ENCODE peak calls at places on chromosomes 3 and 15, in five cellular contexts. J is GM23338, M is suprapubic skin, P is AG10803, U is keratinocyte. Y is an unnamed sample.

GRCh38 chr15:88563638-88564037 is 17.2 kb upstream of the DET1 start:
- DNase-seq in J (no peak), M (no peak), P (no peak), U (no peak), Y (no peak)

GRCh38 chr15:29821416-29822099 is 710 bp downstream of the TJP1 start:
- DNase-seq in J (peak), M (peak), P (peak), U (no peak), Y (peak)

GRCh38 chr3:50467932-50468331 is 35.5 kb downstream of the CACNA2D2 start:
- DNase-seq in J (no peak), M (no peak), P (no peak), U (no peak), Y (no peak)

GRCh38 chr3:69699183-69699582 is 40.1 kb upstream of the MITF start:
- DNase-seq in J (no peak), M (no peak), P (no peak), U (no peak), Y (no peak)

GRCh38 chr3:133469140-133469731 is 69.4 kb downstream of the BFSP2 start:
- DNase-seq in J (no peak), M (no peak), P (no peak), U (no peak), Y (no peak)

GRCh38 chr15:39454189-39454986 is 126.5 kb upstream of the THBS1 start:
- DNase-seq in J (no peak), M (no peak), P (peak), U (no peak), Y (no peak)

GRCh38 chr15:93826798-93827197 is 404.6 kb upstream of the MCTP2 start:
- DNase-seq in J (no peak), M (no peak), P (no peak), U (no peak), Y (no peak)

GRCh38 chr15:35519536-35520149 is 26.3 kb downstream of the DPH6 start:
- DNase-seq in J (peak), M (no peak), P (peak), U (no peak), Y (peak)

GRCh38 chr3:20108869-20109268 is 68.6 kb downstream of the KAT2B start:
- DNase-seq in J (no peak), M (no peak), P (no peak), U (no peak), Y (no peak)

GRCh38 chr15:39493393-39494067 is 87.3 kb upstream of the THBS1 start:
- DNase-seq in J (no peak), M (no peak), P (no peak), U (no peak), Y (no peak)

GRCh38 chr3:52532517-52532837 is 1.2 kb downstream of the NT5DC2 start:
- DNase-seq in J (no peak), M (peak), P (no peak), U (no peak), Y (peak)

GRCh38 chr3:191085091-191085490 is 114.0 kb upstream of the OSTN start:
- DNase-seq in J (no peak), M (no peak), P (peak), U (no peak), Y (peak)

GRCh38 chr3:103365467-103365866 is 930.7 kb downstream of the ZPLD1 start:
- DNase-seq in J (no peak), M (no peak), P (no peak), U (no peak), Y (no peak)

GRCh38 chr3:140850210-140850955 is 91.3 kb upstream of the SLC25A36 start:
- DNase-seq in J (no peak), M (no peak), P (peak), U (peak), Y (no peak)

GRCh38 chr3:177358085-177358967 is 161.0 kb upstream of the TBL1XR1 start:
- DNase-seq in J (peak), M (peak), P (peak), U (no peak), Y (peak)

GRCh38 chr15:73677146-73677607 is 7.0 kb upstream of the CD276 start:
- DNase-seq in J (peak), M (peak), P (peak), U (no peak), Y (peak)

GRCh38 chr3:126021224-126021623 is 52.2 kb downstream of the ROPN1B start:
- DNase-seq in J (peak), M (no peak), P (no peak), U (no peak), Y (no peak)

GRCh38 chr15:76393614-76394013 is 57.0 kb downstream of the ISL2 start:
- DNase-seq in J (no peak), M (no peak), P (no peak), U (no peak), Y (peak)

GRCh38 chr15:71780349-71780976 is 29.9 kb upstream of the NR2E3 start:
- DNase-seq in J (peak), M (no peak), P (peak), U (no peak), Y (peak)

GRCh38 chr15:87817553-87817952 is 439.0 kb downstream of the NTRK3 start:
- DNase-seq in J (no peak), M (no peak), P (peak), U (no peak), Y (peak)

GRCh38 chr15:82803793-82804574 is 1.9 kb downstream of the FSD2 start:
- DNase-seq in J (no peak), M (no peak), P (peak), U (no peak), Y (no peak)

GRCh38 chr3:189144645-189145044 is 27.1 kb upstream of the TPRG1 start:
- DNase-seq in J (no peak), M (no peak), P (peak), U (no peak), Y (no peak)

GRCh38 chr15:74423443-74424257 is 10.1 kb downstream of the SEMA7A start:
- DNase-seq in J (no peak), M (no peak), P (no peak), U (no peak), Y (no peak)

GRCh38 chr3:23959147-23959900 is 14.2 kb downstream of the NR1D2 start:
- DNase-seq in J (peak), M (no peak), P (peak), U (peak), Y (peak)

GRCh38 chr3:151372063-151372820 is 12.3 kb downstream of the P2RY12 start:
- DNase-seq in J (no peak), M (no peak), P (peak), U (no peak), Y (peak)

GRCh38 chr15:87349181-87349580 is 907.4 kb downstream of the NTRK3 start:
- DNase-seq in J (peak), M (no peak), P (no peak), U (no peak), Y (no peak)

GRCh38 chr3:11384074-11384473 is 111.9 kb downstream of the ATG7 start:
- DNase-seq in J (no peak), M (no peak), P (no peak), U (no peak), Y (no peak)

GRCh38 chr3:72907131-72907697 is 19.4 kb downstream of the GXYLT2 start:
- DNase-seq in J (no peak), M (no peak), P (peak), U (no peak), Y (peak)

GRCh38 chr15:29871401-29871800 is 49.1 kb upstream of the TJP1 start:
- DNase-seq in J (no peak), M (no peak), P (no peak), U (no peak), Y (no peak)

GRCh38 chr3:52498134-52499054 is 3.3 kb downstream of the STAB1 start:
- DNase-seq in J (no peak), M (no peak), P (peak), U (no peak), Y (peak)

GRCh38 chr3:41144631-41145030 is 54.7 kb upstream of the CTNNB1 start:
- DNase-seq in J (no peak), M (no peak), P (no peak), U (no peak), Y (no peak)

GRCh38 chr3:13580256-13581023 is 31.5 kb downstream of the FBLN2 start:
- DNase-seq in J (no peak), M (peak), P (no peak), U (no peak), Y (no peak)
- TF ChIP-seq CTCF in J (no peak), M (no peak), P (no peak), U (no peak), Y (no peak)

GRCh38 chr15:37102315-37103021 is 2.1 kb upstream of the MEIS2 start:
- DNase-seq in J (peak), M (no peak), P (no peak), U (no peak), Y (peak)
- H3K4me3 ChIP-seq in J (peak), M (peak), P (peak), U (peak), Y (peak)

GRCh38 chr3:194870394-194871110 is 184.9 kb downstream of the FAM43A start:
- DNase-seq in J (no peak), M (no peak), P (no peak), U (peak), Y (peak)

GRCh38 chr3:194868831-194869230 is 183.1 kb downstream of the FAM43A start:
- DNase-seq in J (no peak), M (no peak), P (no peak), U (no peak), Y (no peak)

GRCh38 chr3:194871143-194871863 is 185.6 kb downstream of the FAM43A start:
- DNase-seq in J (peak), M (peak), P (peak), U (peak), Y (peak)

GRCh38 chr3:194867270-194867983 is 181.7 kb downstream of the FAM43A start:
- DNase-seq in J (no peak), M (no peak), P (no peak), U (no peak), Y (no peak)

GRCh38 chr3:194869482-194870169 is 183.9 kb downstream of the FAM43A start:
- DNase-seq in J (no peak), M (no peak), P (peak), U (peak), Y (peak)
- TF ChIP-seq CTCF in J (peak), M (no peak), P (peak), U (no peak), Y (no peak)

GRCh38 chr15:94843060-94843459 is 611.7 kb downstream of the MCTP2 start:
- DNase-seq in J (no peak), M (no peak), P (no peak), U (no peak), Y (no peak)

GRCh38 chr15:94847325-94847724 is 616.0 kb downstream of the MCTP2 start:
- DNase-seq in J (no peak), M (no peak), P (no peak), U (no peak), Y (no peak)

GRCh38 chr15:94844533-94845390 is 613.4 kb downstream of the MCTP2 start:
- DNase-seq in J (peak), M (peak), P (peak), U (no peak), Y (peak)

GRCh38 chr15:94844188-94844532 is 612.8 kb downstream of the MCTP2 start:
- DNase-seq in J (peak), M (no peak), P (peak), U (no peak), Y (no peak)

DNA sequence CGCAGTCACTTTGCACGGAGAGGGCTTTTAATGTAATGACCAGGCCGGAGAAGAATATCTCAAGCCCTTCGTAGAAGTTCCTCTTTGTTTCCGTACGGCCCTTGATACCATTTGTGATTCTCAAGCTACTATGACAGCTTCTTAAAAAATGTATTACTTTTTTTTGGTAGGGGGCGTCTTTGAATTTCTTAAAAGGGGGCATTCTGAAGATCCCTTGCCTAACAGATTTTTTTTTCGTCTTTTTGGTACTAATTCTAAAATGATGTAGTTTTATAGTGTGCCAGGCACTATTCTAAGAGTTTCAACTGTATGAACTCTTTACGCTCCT is 614.0 kb downstream of the MCTP2 start:
- DNase-seq in J (no peak), M (no peak), P (no peak), U (no peak), Y (no peak)
- H3K4me3 ChIP-seq in J (peak), M (peak), P (peak), U (no peak), Y (peak)

DNA sequence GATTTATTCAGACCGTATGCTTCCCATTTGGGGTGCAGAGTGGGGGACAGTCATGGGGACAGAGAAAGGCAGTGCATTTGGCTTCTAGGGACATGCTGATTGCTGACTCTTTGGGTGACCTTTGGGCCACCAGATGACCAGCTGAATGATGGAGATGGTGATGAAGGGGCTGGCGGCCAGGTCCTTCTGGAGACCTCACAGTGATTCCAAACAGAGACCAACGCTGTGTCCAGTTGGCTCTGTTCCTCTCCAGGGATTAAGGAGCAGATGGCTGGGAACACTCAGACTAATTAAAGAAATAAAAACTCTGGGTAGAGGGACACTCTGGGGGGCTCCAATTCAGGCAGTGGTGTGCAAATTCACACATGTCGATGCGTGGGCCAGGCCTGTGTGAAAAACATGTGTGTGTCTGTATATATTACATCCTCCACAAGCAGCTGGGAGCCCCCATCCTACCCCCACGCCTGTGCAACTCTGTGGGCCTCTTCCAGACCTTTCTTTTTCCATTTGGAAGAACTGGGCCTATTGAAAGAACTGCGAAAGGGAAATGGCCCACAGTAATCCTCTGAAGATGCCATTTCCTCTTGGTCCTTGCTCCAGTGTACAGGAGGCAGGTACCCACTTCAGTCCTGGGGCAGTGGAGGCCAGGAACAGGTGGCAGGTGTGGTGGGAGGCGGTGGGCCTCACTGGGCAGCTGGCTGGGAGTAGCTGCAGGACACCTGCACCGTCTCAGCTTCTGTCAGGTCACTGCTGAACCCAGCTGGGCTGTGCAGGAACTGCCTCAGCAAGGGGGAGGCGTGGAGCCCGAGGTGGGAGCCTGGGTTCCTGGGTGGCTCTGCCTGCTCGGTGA is 8.9 kb downstream of the XIRP1 start:
- DNase-seq in J (no peak), M (no peak), P (no peak), U (no peak), Y (no peak)
- TF ChIP-seq CTCF in J (peak), M (no peak), P (no peak), U (no peak), Y (no peak)

DNA sequence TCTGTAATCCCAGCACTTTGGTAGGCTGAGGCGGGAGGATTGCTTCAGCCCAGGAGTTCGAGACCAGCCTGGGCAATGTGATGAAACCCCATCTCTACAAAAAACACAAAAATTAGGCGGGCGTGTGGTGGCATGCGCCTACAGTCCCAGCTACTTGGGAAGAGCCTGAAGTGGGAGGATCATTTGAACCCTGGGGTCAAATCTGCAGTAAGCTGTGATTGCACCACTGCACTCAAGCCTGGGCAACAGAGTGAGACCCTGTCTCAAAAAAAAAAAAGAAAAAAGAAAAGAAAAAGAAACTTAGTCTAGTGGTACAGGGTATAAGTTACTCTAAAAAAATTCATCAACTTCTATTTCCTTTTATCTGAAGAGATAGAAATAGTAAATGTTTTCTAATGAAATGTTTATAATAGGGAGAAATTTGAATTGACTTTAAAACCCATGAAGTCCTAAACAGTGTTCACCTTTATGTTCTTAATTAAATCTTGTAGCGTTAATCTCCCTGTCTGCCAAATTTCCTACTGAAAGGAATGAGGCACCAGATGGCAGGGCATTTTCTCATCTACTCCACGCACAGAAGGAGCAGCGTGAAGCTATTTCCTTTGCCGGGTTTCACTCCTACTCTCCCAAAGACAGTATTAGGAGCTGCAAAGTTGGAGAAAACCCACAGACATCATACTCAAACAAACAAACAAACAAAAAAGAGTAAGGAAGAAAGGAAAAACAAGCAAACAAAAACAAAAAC is 1.9 kb downstream of the PCLAF start:
- DNase-seq in J (no peak), M (no peak), P (peak), U (no peak), Y (peak)
- H3K4me3 ChIP-seq in J (peak), M (no peak), P (no peak), U (no peak), Y (peak)

DNA sequence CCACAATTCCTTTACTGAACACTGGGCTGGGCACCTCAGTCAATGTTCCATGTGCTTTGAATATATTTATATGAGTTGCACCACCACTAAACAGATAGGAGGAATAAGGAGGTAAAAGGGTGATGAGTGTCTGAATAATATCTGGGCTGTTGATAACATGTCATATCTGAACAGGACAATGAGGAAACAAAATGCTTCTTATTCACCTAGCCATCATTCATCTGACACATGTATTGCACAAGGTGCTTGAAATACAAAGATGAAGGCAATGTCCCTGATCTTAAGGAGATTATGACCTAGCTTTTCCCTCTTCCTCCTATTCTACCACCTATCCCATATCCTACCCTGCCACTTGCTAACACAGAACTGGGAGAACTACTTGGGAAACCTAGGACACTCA is 8.0 kb upstream of the CERS3 start:
- DNase-seq in J (no peak), M (no peak), P (no peak), U (no peak), Y (no peak)
- TF ChIP-seq CTCF in J (no peak), M (no peak), P (no peak), U (no peak), Y (no peak)

Y was measured in astrocyte of the spinal cord.